ENCODE peak calls at places on chromosomes 2 and 18, in five cellular contexts. C, T, E, K and L are unnamed samples.

GRCh38 chr2:188435115-188435514 is 143.4 kb downstream of the GULP1 start:
- DNase-seq in C (no peak), T (no peak), E (no peak), K (no peak), L (no peak)

GRCh38 chr2:223956267-223956666 is 996 bp upstream of the MRPL44 start:
- DNase-seq in C (no peak), T (no peak), E (no peak), K (no peak), L (no peak)

GRCh38 chr2:6754412-6754811 is 111.3 kb downstream of the CMPK2 start:
- DNase-seq in C (no peak), T (no peak), E (no peak), K (no peak), L (no peak)

GRCh38 chr18:26757263-26758019 is 108.1 kb downstream of the AQP4 start:
- DNase-seq in C (no peak), T (no peak), E (no peak), K (no peak), L (no peak)

GRCh38 chr18:63199743-63200241 is 119.8 kb downstream of the BCL2 start:
- DNase-seq in C (no peak), T (no peak), E (no peak), K (no peak), L (no peak)

GRCh38 chr2:212135739-212136138 is 402.9 kb downstream of the ERBB4 start:
- DNase-seq in C (peak; percentile 38), T (no peak), E (no peak), K (no peak), L (no peak)

GRCh38 chr2:1603059-1603458 is 141.3 kb downstream of the PXDN start:
- DNase-seq in C (no peak), T (no peak), E (no peak), K (no peak), L (no peak)

GRCh38 chr18:711693-712400 is 583 bp downstream of the ENOSF1 start:
- DNase-seq in C (peak; percentile 88), T (no peak), E (no peak), K (peak; percentile 91), L (peak; percentile 24)

GRCh38 chr2:44970846-44971450 is 29.4 kb downstream of the SIX3 start:
- DNase-seq in C (peak; percentile 18), T (no peak), E (no peak), K (no peak), L (no peak)

GRCh38 chr2:145431181-145431951 is 911.4 kb upstream of the ZEB2 start:
- DNase-seq in C (no peak), T (peak; percentile 13), E (peak; percentile 38), K (no peak), L (peak; percentile 11)

GRCh38 chr2:64104944-64105343 is 39.3 kb downstream of the PELI1 start:
- DNase-seq in C (no peak), T (no peak), E (no peak), K (no peak), L (no peak)

GRCh38 chr2:226671177-226671676 is 128.4 kb downstream of the IRS1 start:
- DNase-seq in C (no peak), T (no peak), E (no peak), K (peak; percentile 81), L (no peak)

GRCh38 chr2:81260320-81260719 is 955.8 kb upstream of the LRRTM1 start:
- DNase-seq in C (no peak), T (no peak), E (no peak), K (peak; percentile 11), L (no peak)

DNA sequence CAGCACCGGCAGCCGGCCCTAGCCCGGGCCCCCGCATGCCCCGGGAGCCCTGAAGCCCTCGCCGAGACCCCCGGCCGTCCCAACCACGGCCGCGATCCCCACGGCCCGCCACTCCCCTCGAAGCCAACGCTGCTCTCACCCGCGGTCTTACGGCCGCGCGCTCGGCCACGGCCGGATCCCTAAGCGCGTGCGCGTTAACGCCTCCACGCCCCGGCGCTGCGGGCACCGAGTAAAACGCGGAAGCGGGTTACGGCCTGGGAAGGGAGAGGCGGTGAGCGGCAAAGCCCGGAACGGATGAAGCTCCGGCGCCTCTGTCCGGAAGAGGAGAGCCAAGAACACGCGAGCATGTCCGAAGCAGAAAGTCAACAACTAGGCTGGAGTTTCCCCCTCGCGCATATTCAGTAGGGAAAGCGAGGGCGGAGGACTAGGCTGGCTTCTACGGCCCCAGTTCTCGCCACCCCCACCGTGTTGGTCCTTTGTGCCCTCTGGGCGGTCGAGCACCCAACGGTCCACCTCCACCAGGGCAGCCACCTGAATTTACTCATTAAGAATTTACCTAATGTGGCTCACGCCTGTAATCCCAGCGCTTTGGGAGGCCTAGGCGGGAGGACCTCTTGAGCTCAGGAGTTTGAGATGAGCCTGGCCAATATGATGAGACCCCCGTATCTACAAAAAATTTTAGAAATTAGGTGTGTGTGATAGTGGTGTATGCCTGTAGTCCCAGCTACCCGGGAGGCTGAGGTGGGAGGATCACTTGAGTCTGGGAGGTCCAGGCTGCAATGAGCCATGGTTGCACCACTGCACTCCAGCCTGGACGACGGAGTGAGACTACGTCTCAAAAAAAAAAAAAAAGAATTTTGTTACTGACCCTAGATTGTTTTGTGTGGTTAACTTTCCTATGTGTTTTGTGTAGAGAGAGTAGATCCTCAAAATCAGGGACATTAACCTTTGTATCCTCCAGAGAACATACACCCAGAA is at the start of gene KANSL3:
- DNase-seq in C (peak; percentile 93), T (peak; percentile 44), E (peak; percentile 89), K (peak; percentile 98), L (peak; percentile 92)
- H3K14ac ChIP-seq in C (peak within 1 kb of the TSS; percentile 93), T (no peak within 1 kb of the TSS), E (peak within 1 kb of the TSS; percentile 77), K (peak within 1 kb of the TSS; percentile 64), L (peak within 1 kb of the TSS; percentile 97)

DNA sequence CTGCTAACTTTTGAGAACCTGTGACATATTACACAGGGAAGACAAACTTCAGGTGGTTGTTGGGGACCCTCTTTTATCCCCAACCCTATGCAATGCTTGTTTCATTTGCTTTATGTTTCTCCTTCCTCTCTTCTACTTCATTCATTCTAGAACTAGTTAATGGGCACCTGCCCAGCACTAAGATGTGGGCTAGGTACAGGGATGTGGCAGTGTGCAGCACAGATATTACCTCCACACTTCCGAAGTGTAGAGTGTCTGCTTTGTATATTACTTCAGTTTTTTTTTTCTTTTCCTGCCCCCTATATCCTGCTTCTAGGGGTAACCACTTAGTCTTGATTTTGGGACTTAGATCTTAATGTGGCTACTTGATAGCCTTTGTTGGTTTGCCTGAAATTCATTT is 35.1 kb downstream of the CD28 start:
- DNase-seq in C (no peak), T (no peak), E (no peak), K (no peak), L (no peak)
- H4K8ac ChIP-seq in C (no peak overlapping the region), T (no peak overlapping the region), E (no peak overlapping the region), K (no peak overlapping the region), L (no peak overlapping the region)

GRCh38 chr2:84971799-84972790 is 1.1 kb downstream of the KCMF1 start:
- DNase-seq in C (peak; percentile 42), T (no peak), E (no peak), K (peak; percentile 55), L (no peak)
- H3K14ac ChIP-seq in C (peak overlapping the region; percentile 100), T (no peak overlapping the region), E (peak overlapping the region; percentile 97), K (peak overlapping the region; percentile 99), L (peak overlapping the region; percentile 91)

GRCh38 chr2:25377822-25378421 is 36.2 kb upstream of the DNMT3A start:
- DNase-seq in C (no peak), T (no peak), E (peak; percentile 30), K (no peak), L (no peak)

GRCh38 chr2:25375989-25376545 is 34.3 kb upstream of the DNMT3A start:
- DNase-seq in C (no peak), T (no peak), E (peak; percentile 26), K (no peak), L (no peak)

GRCh38 chr2:25375371-25375988 is 33.8 kb upstream of the DNMT3A start:
- DNase-seq in C (no peak), T (no peak), E (peak; percentile 25), K (no peak), L (no peak)

GRCh38 chr2:25378731-25379490 is 37.2 kb upstream of the DNMT3A start:
- DNase-seq in C (no peak), T (no peak), E (peak; percentile 12), K (peak; percentile 2), L (no peak)

GRCh38 chr2:25376750-25377621 is 35.3 kb upstream of the DNMT3A start:
- DNase-seq in C (peak; percentile 79), T (peak; percentile 72), E (peak; percentile 94), K (peak; percentile 91), L (peak; percentile 79)
- H4K8ac ChIP-seq in C (peak overlapping the region; percentile 85), T (peak overlapping the region; percentile 81), E (no peak overlapping the region), K (no peak overlapping the region), L (no peak overlapping the region)

GRCh38 chr2:176001903-176002683 is at the start of gene LNPK:
- DNase-seq in C (peak; percentile 82), T (peak; percentile 65), E (peak; percentile 94), K (peak; percentile 94), L (peak; percentile 87)
- H3K14ac ChIP-seq in C (peak within 1 kb of the TSS; percentile 92), T (no peak within 1 kb of the TSS), E (no peak within 1 kb of the TSS), K (peak within 1 kb of the TSS; percentile 67), L (no peak within 1 kb of the TSS)

DNA sequence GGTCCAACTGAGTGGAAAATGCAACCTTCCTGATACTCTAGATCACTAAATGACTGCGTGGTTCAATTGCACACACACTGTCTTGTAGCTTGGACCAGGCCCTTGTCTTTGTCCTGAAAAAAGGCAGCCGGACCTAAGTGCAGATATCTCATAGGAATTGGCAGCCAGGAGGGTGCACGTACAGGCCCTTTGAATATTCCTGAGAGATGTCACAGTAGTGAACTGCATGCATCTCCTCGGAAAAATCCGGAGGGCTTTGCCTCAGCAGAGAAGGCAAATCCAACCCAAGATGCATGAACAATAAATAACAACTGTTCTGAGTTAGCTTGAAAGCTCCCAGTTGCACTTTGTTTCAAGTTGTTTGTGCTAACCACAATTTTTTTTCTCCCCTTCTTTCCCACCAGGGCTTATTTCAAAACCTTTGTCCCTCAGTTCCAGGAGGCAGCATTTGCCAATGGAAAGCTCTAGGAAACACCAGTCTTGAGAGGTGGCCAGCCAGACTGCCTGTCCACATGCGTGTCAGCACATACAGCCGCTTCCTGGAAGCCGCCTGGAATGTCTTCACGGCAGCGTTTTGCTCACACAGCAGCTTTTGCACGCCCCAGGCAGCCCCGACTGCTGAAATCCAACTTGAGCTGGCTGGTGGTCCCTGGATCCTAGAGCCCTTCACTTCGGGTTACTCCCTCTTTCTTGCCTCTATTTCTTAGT is 54.5 kb upstream of the FOSL2 start:
- DNase-seq in C (peak; percentile 85), T (no peak), E (no peak), K (peak; percentile 67), L (no peak)
- H4K8ac ChIP-seq in C (peak overlapping the region; percentile 78), T (no peak overlapping the region), E (no peak overlapping the region), K (peak overlapping the region; percentile 34), L (no peak overlapping the region)

GRCh38 chr2:128317186-128317897 is 1.3 kb downstream of the HS6ST1 start:
- DNase-seq in C (no peak), T (peak; percentile 36), E (peak; percentile 68), K (peak; percentile 26), L (no peak)
- H3K14ac ChIP-seq in C (peak overlapping the region; percentile 81), T (no peak overlapping the region), E (no peak overlapping the region), K (peak overlapping the region; percentile 33), L (peak overlapping the region; percentile 97)

DNA sequence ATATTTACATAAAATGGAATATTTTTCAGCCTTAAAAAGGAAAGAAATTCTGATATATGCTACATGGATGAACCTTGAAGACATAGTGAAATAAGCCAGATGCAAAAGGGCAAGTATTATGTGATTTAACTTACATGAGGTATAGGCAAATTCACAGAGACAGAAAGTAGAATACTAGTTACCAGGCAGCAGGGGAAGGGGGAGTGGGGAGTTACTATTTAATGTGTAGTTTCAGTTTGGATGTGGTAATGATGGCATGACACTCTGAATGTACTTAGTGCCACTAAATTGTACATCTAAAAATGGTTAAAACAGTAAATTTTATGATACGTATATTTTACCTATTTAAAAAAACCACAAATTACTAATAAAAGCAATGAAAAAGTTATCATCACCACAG is 12.1 kb downstream of the METTL4 start:
- DNase-seq in C (no peak), T (no peak), E (no peak), K (no peak), L (no peak)
- H4K8ac ChIP-seq in C (no peak overlapping the region), T (no peak overlapping the region), E (no peak overlapping the region), K (no peak overlapping the region), L (no peak overlapping the region)